ENCODE peak calls at places on chromosomes 3 and 15, in eight cellular contexts. V is cardiac muscle cell, K is gastrocnemius medialis, S is left colon, G is brain microvascular endothelial cell, O is SW480, J is NT2/D1, Q is NCI-H1930. X is an unnamed sample.
A peak's percentile ranks its signal among the peaks of the same experiment; 100 is the strongest.

GRCh38 chr3:34012102-34012461 is 213.7 kb downstream of the PDCD6IP start:
- DNase-seq in V (no peak), K (no peak), S (no peak), G (peak; percentile 94), O (peak; percentile 85), J (peak; percentile 16), Q (no peak), X (peak; percentile 97)

GRCh38 chr3:71785594-71786472 is 885 bp upstream of the PROK2 start:
- DNase-seq in V (no peak), K (no peak), S (no peak), G (no peak), O (peak; percentile 5), J (no peak), Q (no peak), X (no peak)

GRCh38 chr3:60552581-60552980 is 698.7 kb downstream of the FHIT start:
- DNase-seq in V (no peak), K (no peak), S (no peak), G (no peak), O (no peak), J (no peak), Q (no peak), X (no peak)

GRCh38 chr15:66007663-66008262 is 138.5 kb downstream of the RAB11A start:
- DNase-seq in V (no peak), K (no peak), S (no peak), G (no peak), O (no peak), J (no peak), Q (no peak), X (no peak)

GRCh38 chr3:86723433-86723832 is 267.5 kb downstream of the VGLL3 start:
- DNase-seq in V (no peak), K (no peak), S (no peak), G (no peak), O (no peak), J (no peak), Q (peak; percentile 6), X (no peak)

GRCh38 chr15:40338921-40339620 is 1.7 kb downstream of the CCDC9B start:
- DNase-seq in V (no peak), K (no peak), S (no peak), G (peak; percentile 85), O (peak; percentile 91), J (no peak), Q (no peak), X (peak; percentile 82)

GRCh38 chr3:187263270-187263669 is 28.3 kb downstream of the MASP1 start:
- DNase-seq in V (no peak), K (no peak), S (no peak), G (no peak), O (no peak), J (no peak), Q (no peak), X (no peak)

GRCh38 chr3:188929138-188929537 is 242.6 kb upstream of the TPRG1 start:
- DNase-seq in V (peak; percentile 36), K (no peak), S (no peak), G (no peak), O (peak; percentile 34), J (no peak), Q (no peak), X (peak; percentile 16)

GRCh38 chr3:46719044-46719565 is 1.4 kb upstream of the PRSS50 start:
- DNase-seq in V (no peak), K (no peak), S (no peak), G (no peak), O (no peak), J (no peak), Q (no peak), X (no peak)

GRCh38 chr3:155078959-155079794 is 942 bp upstream of the MME start:
- DNase-seq in V (no peak), K (no peak), S (no peak), G (peak; percentile 6), O (no peak), J (no peak), Q (no peak), X (no peak)

GRCh38 chr3:116444099-116444700 is 1.1 kb downstream of the LSAMP start:
- DNase-seq in V (no peak), K (no peak), S (no peak), G (no peak), O (no peak), J (no peak), Q (no peak), X (no peak)

GRCh38 chr3:13204177-13204581 is 130.9 kb upstream of the IQSEC1 start:
- DNase-seq in V (no peak), K (no peak), S (no peak), G (no peak), O (no peak), J (no peak), Q (no peak), X (no peak)

GRCh38 chr3:113947372-113948014 is at the start of gene ZDHHC23:
- DNase-seq in V (peak; percentile 77), K (peak; percentile 67), S (peak; percentile 88), G (peak; percentile 20), O (peak; percentile 83), J (peak; percentile 18), Q (peak; percentile 71), X (peak; percentile 74)

GRCh38 chr15:33206366-33206765 is 11.9 kb upstream of the FMN1 start:
- DNase-seq in V (no peak), K (no peak), S (no peak), G (no peak), O (no peak), J (no peak), Q (no peak), X (no peak)

GRCh38 chr15:100525894-100526512 is 2.7 kb downstream of the CERS3 start:
- DNase-seq in V (no peak), K (peak; percentile 84), S (peak; percentile 72), G (no peak), O (no peak), J (no peak), Q (no peak), X (no peak)

GRCh38 chr3:89698208-89698830 is 590.9 kb downstream of the EPHA3 start:
- DNase-seq in V (no peak), K (no peak), S (no peak), G (no peak), O (no peak), J (no peak), Q (no peak), X (no peak)

GRCh38 chr3:40464339-40465110 is 7.4 kb downstream of the RPL14 start:
- DNase-seq in V (no peak), K (no peak), S (no peak), G (no peak), O (no peak), J (no peak), Q (no peak), X (no peak)

GRCh38 chr3:42101481-42101880 is 10.3 kb downstream of the TRAK1 start:
- DNase-seq in V (no peak), K (no peak), S (no peak), G (no peak), O (no peak), J (no peak), Q (no peak), X (no peak)

GRCh38 chr3:28912120-28912885 is 368.6 kb upstream of the RBMS3 start:
- DNase-seq in V (no peak), K (no peak), S (no peak), G (peak; percentile 54), O (no peak), J (no peak), Q (no peak), X (peak; percentile 22)

GRCh38 chr15:66294157-66294931 is 976 bp downstream of the DIS3L start:
- DNase-seq in V (peak; percentile 41), K (no peak), S (peak; percentile 41), G (peak; percentile 39), O (peak; percentile 75), J (no peak), Q (no peak), X (peak; percentile 98)

GRCh38 chr3:195822131-195822696 is 10.5 kb upstream of the MUC4 start:
- DNase-seq in V (no peak), K (no peak), S (no peak), G (no peak), O (no peak), J (no peak), Q (no peak), X (no peak)

GRCh38 chr3:107681385-107681784 is 158.6 kb downstream of the BBX start:
- DNase-seq in V (no peak), K (no peak), S (no peak), G (no peak), O (no peak), J (no peak), Q (no peak), X (no peak)

GRCh38 chr3:427128-427527 is 230.6 kb downstream of the CHL1 start:
- DNase-seq in V (no peak), K (no peak), S (no peak), G (no peak), O (no peak), J (no peak), Q (no peak), X (no peak)

GRCh38 chr15:64699767-64700388 is 75.5 kb downstream of the RBPMS2 start:
- DNase-seq in V (peak; percentile 93), K (peak; percentile 56), S (no peak), G (no peak), O (no peak), J (peak; percentile 80), Q (no peak), X (peak; percentile 88)

GRCh38 chr15:72796210-72796514 is 12.6 kb upstream of the ADPGK start:
- DNase-seq in V (no peak), K (no peak), S (no peak), G (no peak), O (peak; percentile 50), J (no peak), Q (no peak), X (no peak)

GRCh38 chr3:120172070-120172469 is 77.8 kb upstream of the GSK3B start:
- DNase-seq in V (no peak), K (peak; percentile 11), S (no peak), G (no peak), O (no peak), J (no peak), Q (no peak), X (peak; percentile 66)

X was measured in NCI-H226.